ENCODE peak calls at places on chromosomes 16 and 17, in five cellular contexts. W is neuronal stem cell, K is H1, R is IMR-90, E is mesenchymal stem cell. D is an unnamed sample.

GRCh38 chr17:40553694-40554534 is 11.4 kb downstream of the CCR7 start:
- DNase-seq in W (no peak), K (no peak), R (peak; percentile 43), E (peak; percentile 59), D (peak; percentile 28)

GRCh38 chr17:67995568-67996191 is 589 bp downstream of the C17orf58 start:
- DNase-seq in W (peak; percentile 23), K (no peak), R (no peak), E (peak; percentile 46), D (peak; percentile 63)

GRCh38 chr16:31507929-31508705 is at the start of gene RUSF1:
- DNase-seq in W (peak; percentile 85), K (peak; percentile 68), R (peak; percentile 87), E (peak; percentile 91), D (peak; percentile 91)

GRCh38 chr17:3683054-3683511 is 12.9 kb downstream of the P2RX5 start:
- DNase-seq in W (no peak), K (no peak), R (no peak), E (peak; percentile 35), D (peak; percentile 84)

GRCh38 chr16:46947900-46948547 is 25.4 kb downstream of the DNAJA2 start:
- DNase-seq in W (peak; percentile 35), K (no peak), R (peak; percentile 49), E (peak; percentile 50), D (no peak)

GRCh38 chr16:2329532-2329931 is 11.0 kb downstream of the ABCA3 start:
- DNase-seq in W (no peak), K (no peak), R (no peak), E (no peak), D (no peak)

GRCh38 chr17:17506181-17506741 is 10.1 kb upstream of the RASD1 start:
- DNase-seq in W (no peak), K (no peak), R (no peak), E (no peak), D (no peak)

GRCh38 chr16:50386139-50386538 is 17.4 kb upstream of the BRD7 start:
- DNase-seq in W (no peak), K (no peak), R (no peak), E (no peak), D (no peak)

GRCh38 chr17:4839965-4840892 is 7.1 kb downstream of the MINK1 start:
- DNase-seq in W (no peak), K (no peak), R (peak; percentile 67), E (peak; percentile 68), D (no peak)

GRCh38 chr17:71472809-71473789 is 647.7 kb upstream of the SOX9 start:
- DNase-seq in W (peak; percentile 50), K (peak; percentile 7), R (peak; percentile 70), E (peak; percentile 58), D (peak; percentile 56)

GRCh38 chr16:87956771-87957279 is 5.6 kb downstream of the BANP start:
- DNase-seq in W (no peak), K (no peak), R (peak; percentile 85), E (peak; percentile 68), D (no peak)

GRCh38 chr17:519450-520212 is 167.0 kb upstream of the RPH3AL start:
- DNase-seq in W (no peak), K (no peak), R (no peak), E (no peak), D (no peak)

GRCh38 chr16:29664133-29664912 is 1.3 kb downstream of the SPN start:
- DNase-seq in W (no peak), K (no peak), R (no peak), E (no peak), D (no peak)

GRCh38 chr16:60299345-60299744 is 1565.2 kb upstream of the GOT2 start:
- DNase-seq in W (no peak), K (no peak), R (no peak), E (no peak), D (no peak)

GRCh38 chr17:28657756-28658155 is 4.0 kb downstream of the SDF2 start:
- DNase-seq in W (no peak), K (no peak), R (peak; percentile 69), E (peak; percentile 39), D (no peak)

GRCh38 chr17:65359016-65359415 is 202.4 kb downstream of the AXIN2 start:
- DNase-seq in W (no peak), K (no peak), R (peak; percentile 84), E (peak; percentile 81), D (no peak)

GRCh38 chr17:29165800-29166506 is 14.2 kb downstream of the MYO18A start:
- DNase-seq in W (no peak), K (no peak), R (no peak), E (no peak), D (peak; percentile 46)

GRCh38 chr17:43779145-43780125 is 658 bp upstream of the DUSP3 start:
- DNase-seq in W (peak; percentile 48), K (no peak), R (peak; percentile 25), E (peak; percentile 62), D (peak; percentile 66)

GRCh38 chr17:40316571-40317344 is 7.8 kb downstream of the RARA start:
- DNase-seq in W (no peak), K (no peak), R (peak; percentile 75), E (peak; percentile 86), D (peak; percentile 79)

GRCh38 chr17:57634713-57635465 is 110.2 kb downstream of the CCDC182 start:
- DNase-seq in W (no peak), K (no peak), R (peak; percentile 78), E (no peak), D (no peak)

GRCh38 chr17:20059728-20060188 is 50.6 kb downstream of the SPECC1 start:
- DNase-seq in W (no peak), K (no peak), R (peak; percentile 23), E (peak; percentile 26), D (no peak)

GRCh38 chr17:64661981-64662773 is at the start of gene SMURF2:
- DNase-seq in W (peak; percentile 58), K (peak; percentile 17), R (peak; percentile 61), E (peak; percentile 80), D (peak; percentile 90)

GRCh38 chr16:53358884-53359283 is 75.4 kb upstream of the RBL2 start:
- DNase-seq in W (no peak), K (no peak), R (no peak), E (no peak), D (no peak)

GRCh38 chr17:67606471-67606870 is 111.3 kb upstream of the NOL11 start:
- DNase-seq in W (no peak), K (no peak), R (peak; percentile 30), E (no peak), D (no peak)

GRCh38 chr17:63571632-63572310 is 21.5 kb downstream of the DCAF7 start:
- DNase-seq in W (no peak), K (no peak), R (peak; percentile 93), E (peak; percentile 82), D (no peak)

GRCh38 chr17:58529275-58529674 is 14.8 kb upstream of the MTMR4 start:
- DNase-seq in W (no peak), K (no peak), R (no peak), E (no peak), D (no peak)

GRCh38 chr16:26668026-26668425 is 398.7 kb upstream of the C16orf82 start:
- DNase-seq in W (no peak), K (no peak), R (no peak), E (no peak), D (no peak)

GRCh38 chr16:26666486-26666885 is 400.2 kb upstream of the C16orf82 start:
- DNase-seq in W (no peak), K (no peak), R (no peak), E (no peak), D (no peak)

GRCh38 chr16:26673011-26673410 is 393.7 kb upstream of the C16orf82 start:
- DNase-seq in W (no peak), K (no peak), R (no peak), E (no peak), D (no peak)

GRCh38 chr16:26667271-26667703 is 399.4 kb upstream of the C16orf82 start:
- DNase-seq in W (peak; percentile 33), K (no peak), R (no peak), E (no peak), D (peak; percentile 46)

GRCh38 chr16:26672206-26672605 is 394.5 kb upstream of the C16orf82 start:
- DNase-seq in W (no peak), K (no peak), R (no peak), E (no peak), D (no peak)
- H3K4ac ChIP-seq in W (no peak overlapping the region), K (no peak overlapping the region), R (no peak overlapping the region), E (no peak overlapping the region), D (no peak overlapping the region)

DNA sequence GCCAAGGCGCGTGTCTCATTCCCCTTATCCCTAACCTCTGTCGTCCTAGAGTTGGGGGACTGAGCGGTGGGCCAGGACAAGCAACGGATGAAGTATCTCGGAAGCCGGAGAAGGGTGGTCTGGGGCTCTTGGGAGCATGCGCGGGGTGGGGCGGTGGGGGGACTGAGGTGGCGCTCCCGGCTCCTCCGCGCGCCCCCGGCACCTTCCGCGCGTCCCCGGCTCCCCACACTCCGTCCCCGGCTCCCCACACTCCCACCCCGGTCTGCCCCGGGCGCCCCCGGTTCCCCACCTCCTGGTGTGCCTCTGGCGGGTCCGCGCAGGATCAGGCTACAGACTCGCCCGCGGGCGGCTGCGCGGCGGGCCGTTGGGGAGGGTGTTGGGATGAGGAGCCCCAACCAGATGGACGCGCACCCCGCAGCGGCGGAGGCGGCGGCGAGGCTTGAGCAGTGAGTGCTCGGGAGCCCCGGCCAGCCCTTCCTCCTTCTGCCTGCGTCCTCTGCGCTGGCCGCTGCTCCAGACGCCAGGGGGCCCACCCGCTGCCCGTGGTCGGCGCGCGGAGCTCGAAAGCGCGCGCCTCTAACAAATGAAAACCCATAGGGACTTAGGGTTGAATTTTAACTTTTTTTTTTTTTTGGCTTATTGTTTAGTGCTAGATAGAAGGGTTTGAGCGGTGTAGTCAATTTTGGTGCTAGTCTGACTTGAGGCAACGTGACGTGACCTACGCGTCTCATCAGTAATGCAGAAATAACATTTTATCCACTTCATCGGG is 5.6 kb upstream of the CRYM start:
- DNase-seq in W (peak; percentile 72), K (peak; percentile 41), R (peak; percentile 25), E (peak; percentile 21), D (peak; percentile 86)
- H3K14ac ChIP-seq in W (no peak overlapping the region), K (no peak overlapping the region), R (no peak overlapping the region), E (no peak overlapping the region), D (peak overlapping the region; percentile 84)

GRCh38 chr17:78395186-78395585 is 16.7 kb downstream of the PGS1 start:
- DNase-seq in W (no peak), K (no peak), R (no peak), E (no peak), D (no peak)
- H3K4ac ChIP-seq in W (no peak overlapping the region), K (no peak overlapping the region), R (peak overlapping the region; percentile 16), E (no peak overlapping the region), D (no peak overlapping the region)

GRCh38 chr16:85227924-85228462 is 115.7 kb upstream of the CIBAR2 start:
- DNase-seq in W (no peak), K (no peak), R (peak; percentile 76), E (peak; percentile 90), D (no peak)

GRCh38 chr16:85229869-85230416 is 117.7 kb upstream of the CIBAR2 start:
- DNase-seq in W (no peak), K (no peak), R (no peak), E (peak; percentile 79), D (no peak)

GRCh38 chr16:85227262-85227923 is 115.1 kb upstream of the CIBAR2 start:
- DNase-seq in W (no peak), K (no peak), R (no peak), E (peak; percentile 81), D (no peak)

GRCh38 chr16:85228970-85229430 is 116.7 kb upstream of the CIBAR2 start:
- DNase-seq in W (no peak), K (no peak), R (no peak), E (no peak), D (no peak)

GRCh38 chr16:85228463-85228862 is 116.2 kb upstream of the CIBAR2 start:
- DNase-seq in W (no peak), K (no peak), R (no peak), E (no peak), D (no peak)
- H3K14ac ChIP-seq in W (no peak overlapping the region), K (no peak overlapping the region), R (peak overlapping the region; percentile 61), E (peak overlapping the region; percentile 76), D (no peak overlapping the region)

D was measured in H9.